ENCODE peak calls at places on chromosomes 6 and 20, in eight cellular contexts. J is body of pancreas; B is upper lobe of right lung; X is spleen; K is PC-3; H is ovary; T is neural progenitor cell; Y is effector memory CD4-positive, alpha-beta T cell. R is an unnamed sample. For H3K4me1, H3K27me3 and H3K9me3, the result is how much of the 10 kb centered on the place peaks cover.

GRCh38 chr6:158854214-158855101 is 35.3 kb upstream of the EZR start:
- DNase-seq in Y (no peak), H (no peak), K (peak), J (no peak), B (no peak), X (no peak), T (no peak), R (no peak)

GRCh38 chr6:16637635-16638034 is 123.6 kb downstream of the ATXN1 start:
- DNase-seq in X (no peak), K (peak), B (no peak), T (no peak), Y (no peak), J (no peak), H (no peak), R (no peak)

GRCh38 chr6:36595168-36595818 is 1.1 kb downstream of the SRSF3 start:
- DNase-seq in X (no peak), Y (no peak), H (peak), K (peak), T (peak), B (no peak), J (peak), R (no peak)

GRCh38 chr20:20691477-20691863 is 21.0 kb downstream of the RALGAPA2 start:
- DNase-seq in K (no peak), T (no peak), X (no peak), H (no peak), J (no peak), Y (no peak), B (no peak), R (no peak)

GRCh38 chr6:118203421-118204000 is 296.4 kb downstream of the SLC35F1 start:
- DNase-seq in Y (no peak), T (no peak), K (no peak), X (no peak), J (no peak), H (no peak), B (no peak), R (no peak)

GRCh38 chr20:46139908-46140482 is 21.9 kb downstream of the CD40 start:
- DNase-seq in H (no peak), K (no peak), J (peak), Y (no peak), X (no peak), T (peak), B (no peak), R (no peak)

GRCh38 chr6:35298625-35299140 is 1.1 kb downstream of the DEF6 start:
- DNase-seq in B (no peak), J (no peak), K (no peak), Y (no peak), H (no peak), X (no peak), T (no peak), R (no peak)

GRCh38 chr6:35388023-35388422 is 45.7 kb downstream of the PPARD start:
- DNase-seq in B (no peak), H (no peak), T (no peak), X (no peak), J (no peak), K (no peak), Y (no peak), R (no peak)

GRCh38 chr20:19021406-19022117 is 190.9 kb upstream of the SLC24A3 start:
- DNase-seq in J (no peak), H (no peak), Y (no peak), T (no peak), B (no peak), K (no peak), X (no peak), R (no peak)

GRCh38 chr20:61909028-61909427 is 156.7 kb downstream of the TAF4 start:
- DNase-seq in T (no peak), J (no peak), K (no peak), Y (no peak), X (peak), B (no peak), H (no peak), R (no peak)

GRCh38 chr6:3227363-3228045 is at the start of gene TUBB2B:
- DNase-seq in T (peak), X (no peak), J (peak), K (no peak), H (peak), Y (no peak), B (no peak), R (no peak)

GRCh38 chr6:45469708-45470107 is 92.0 kb upstream of the SUPT3H start:
- DNase-seq in B (no peak), Y (no peak), K (no peak), J (no peak), H (no peak), T (no peak), X (no peak), R (no peak)

DNA sequence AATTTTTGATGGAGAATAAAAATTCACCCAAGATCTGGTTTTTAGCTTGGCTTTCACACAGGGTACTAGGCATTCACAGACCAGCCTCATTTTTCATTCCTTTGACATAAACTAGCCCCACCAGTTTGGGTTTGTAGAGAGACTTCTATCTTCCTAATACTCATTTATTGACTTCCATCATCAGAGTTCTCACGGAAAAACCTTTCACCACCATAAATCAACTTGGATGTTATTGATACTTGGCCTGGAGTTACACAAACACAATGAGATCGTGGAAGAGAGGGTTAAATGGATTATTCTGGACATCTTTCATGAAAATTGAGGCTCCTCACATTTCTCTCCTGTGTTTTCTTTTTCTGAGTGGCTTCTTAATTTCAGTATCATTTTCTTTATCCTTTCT is 26.8 kb upstream of the EDN1 start:
- DNase-seq in K (no peak), H (no peak), B (no peak), J (no peak), Y (no peak), X (no peak), T (no peak), R (no peak)
- H3K4me1 ChIP-seq in K (under half), H (under half), B (under half), J (under half), Y (under half), X (under half), T (under half), R (under half)

DNA sequence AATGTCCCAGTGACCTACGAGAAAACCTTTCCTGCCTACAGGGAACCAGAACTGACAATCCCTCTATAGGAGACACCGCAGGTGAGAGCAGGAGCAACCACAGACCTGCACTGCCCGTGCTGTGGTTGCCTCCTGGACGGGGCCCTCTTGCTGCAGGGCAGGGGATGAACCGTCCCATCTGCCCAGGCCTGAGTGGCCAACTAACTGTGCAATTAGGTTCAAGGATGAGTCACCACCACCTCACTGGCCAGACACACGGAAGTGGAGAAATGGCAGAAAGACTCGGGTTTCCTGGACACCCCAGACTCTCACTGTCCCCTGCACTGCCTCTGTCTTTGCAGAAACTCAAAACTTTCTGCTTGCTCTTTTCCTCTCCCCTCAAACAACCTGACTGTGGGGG is 13.8 kb upstream of the HLA-G start:
- DNase-seq in H (no peak), Y (no peak), K (peak), X (no peak), B (no peak), J (no peak), T (no peak), R (no peak)
- H3K27me3 ChIP-seq in H (under half), Y (under half), K (under half), X (under half), B (under half), J (under half), T (under half), R (under half)

GRCh38 chr6:28775405-28776129 is 148.2 kb downstream of the TRIM27 start:
- DNase-seq in B (no peak), Y (no peak), K (no peak), X (no peak), T (peak), H (no peak), J (no peak), R (no peak)
- H3K9me3 ChIP-seq in B (under half), Y (under half), K (under half), X (under half), T (under half), H (under half), J (under half), R (under half)

GRCh38 chr6:46635462-46635861 is 17.2 kb downstream of the CYP39A1 start:
- DNase-seq in X (no peak), J (no peak), K (no peak), B (no peak), Y (no peak), H (no peak), T (no peak), R (no peak)
- H3K4me1 ChIP-seq in X (under half), J (under half), K (under half), B (under half), Y (under half), H (under half), T (under half), R (under half)